ENCODE peak calls at places on chromosomes 13 and 19, in nine cellular contexts. One of them, this sample, is unnamed.

GRCh38 chr13:51025245-51025872 is 85.7 kb downstream of the C13orf42 start:
- DNase-seq in skeletal muscle cell: no peak
- DNase-seq in foreskin fibroblast: no peak
- DNase-seq in hypothalamus: no peak
- DNase-seq in prostate gland: no peak
- DNase-seq in T follicular helper cell: no peak
- DNase-seq in BJ: no peak
- DNase-seq in activated naive CD8-positive, alpha-beta T cell treated with anti-CD3 and anti-CD28 coated beads, Interleukin-2, amount 50 U/mL, for 24 hours: no peak
- DNase-seq in CD8-positive, alpha-beta memory T cell: no peak
- DNase-seq in this sample: no peak

GRCh38 chr13:98665638-98665995 is 86.9 kb downstream of the SLC15A1 start:
- DNase-seq in skeletal muscle cell: no peak
- DNase-seq in foreskin fibroblast: no peak
- DNase-seq in hypothalamus: no peak
- DNase-seq in prostate gland: no peak
- DNase-seq in T follicular helper cell: no peak
- DNase-seq in BJ: no peak
- DNase-seq in activated naive CD8-positive, alpha-beta T cell treated with anti-CD3 and anti-CD28 coated beads, Interleukin-2, amount 50 U/mL, for 24 hours: no peak
- DNase-seq in CD8-positive, alpha-beta memory T cell: no peak
- DNase-seq in this sample: no peak

GRCh38 chr13:79581870-79582315 is 100.9 kb downstream of the NDFIP2 start:
- DNase-seq in skeletal muscle cell: peak
- DNase-seq in foreskin fibroblast: peak
- DNase-seq in hypothalamus: no peak
- DNase-seq in prostate gland: peak
- DNase-seq in T follicular helper cell: no peak
- DNase-seq in BJ: no peak
- DNase-seq in activated naive CD8-positive, alpha-beta T cell treated with anti-CD3 and anti-CD28 coated beads, Interleukin-2, amount 50 U/mL, for 24 hours: no peak
- DNase-seq in CD8-positive, alpha-beta memory T cell: no peak
- DNase-seq in this sample: no peak

GRCh38 chr19:54606891-54607781 is 13.7 kb downstream of the LILRA1 start:
- DNase-seq in skeletal muscle cell: no peak
- DNase-seq in foreskin fibroblast: no peak
- DNase-seq in hypothalamus: no peak
- DNase-seq in prostate gland: no peak
- DNase-seq in T follicular helper cell: no peak
- DNase-seq in BJ: no peak
- DNase-seq in activated naive CD8-positive, alpha-beta T cell treated with anti-CD3 and anti-CD28 coated beads, Interleukin-2, amount 50 U/mL, for 24 hours: no peak
- DNase-seq in CD8-positive, alpha-beta memory T cell: no peak
- DNase-seq in this sample: no peak

GRCh38 chr13:98173431-98173921 is 3.6 kb downstream of the RNF113B start:
- DNase-seq in skeletal muscle cell: peak
- DNase-seq in foreskin fibroblast: peak
- DNase-seq in hypothalamus: no peak
- DNase-seq in prostate gland: peak
- DNase-seq in T follicular helper cell: no peak
- DNase-seq in BJ: peak
- DNase-seq in activated naive CD8-positive, alpha-beta T cell treated with anti-CD3 and anti-CD28 coated beads, Interleukin-2, amount 50 U/mL, for 24 hours: no peak
- DNase-seq in CD8-positive, alpha-beta memory T cell: no peak
- DNase-seq in this sample: no peak

GRCh38 chr19:55703790-55704215 is 28.8 kb downstream of the EPN1 start:
- DNase-seq in skeletal muscle cell: no peak
- DNase-seq in foreskin fibroblast: peak
- DNase-seq in hypothalamus: no peak
- DNase-seq in prostate gland: no peak
- DNase-seq in T follicular helper cell: peak
- DNase-seq in BJ: no peak
- DNase-seq in activated naive CD8-positive, alpha-beta T cell treated with anti-CD3 and anti-CD28 coated beads, Interleukin-2, amount 50 U/mL, for 24 hours: peak
- DNase-seq in CD8-positive, alpha-beta memory T cell: peak
- DNase-seq in this sample: no peak

GRCh38 chr19:42487025-42487797 is 41.1 kb downstream of the CEACAM1 start:
- DNase-seq in skeletal muscle cell: no peak
- DNase-seq in foreskin fibroblast: no peak
- DNase-seq in hypothalamus: no peak
- DNase-seq in prostate gland: no peak
- DNase-seq in T follicular helper cell: no peak
- DNase-seq in BJ: no peak
- DNase-seq in activated naive CD8-positive, alpha-beta T cell treated with anti-CD3 and anti-CD28 coated beads, Interleukin-2, amount 50 U/mL, for 24 hours: no peak
- DNase-seq in CD8-positive, alpha-beta memory T cell: no peak
- DNase-seq in this sample: no peak

GRCh38 chr19:33146209-33146608 is 14.3 kb downstream of the WDR88 start:
- DNase-seq in skeletal muscle cell: no peak
- DNase-seq in foreskin fibroblast: no peak
- DNase-seq in hypothalamus: no peak
- DNase-seq in prostate gland: no peak
- DNase-seq in T follicular helper cell: no peak
- DNase-seq in BJ: no peak
- DNase-seq in activated naive CD8-positive, alpha-beta T cell treated with anti-CD3 and anti-CD28 coated beads, Interleukin-2, amount 50 U/mL, for 24 hours: no peak
- DNase-seq in CD8-positive, alpha-beta memory T cell: no peak
- DNase-seq in this sample: no peak

GRCh38 chr13:61728468-61728867 is 312.8 kb upstream of the PCDH20 start:
- DNase-seq in skeletal muscle cell: peak
- DNase-seq in foreskin fibroblast: no peak
- DNase-seq in hypothalamus: no peak
- DNase-seq in prostate gland: no peak
- DNase-seq in T follicular helper cell: no peak
- DNase-seq in BJ: no peak
- DNase-seq in activated naive CD8-positive, alpha-beta T cell treated with anti-CD3 and anti-CD28 coated beads, Interleukin-2, amount 50 U/mL, for 24 hours: no peak
- DNase-seq in CD8-positive, alpha-beta memory T cell: no peak
- DNase-seq in this sample: no peak

GRCh38 chr19:49488046-49488862 is 846 bp downstream of the RPL13A start:
- DNase-seq in skeletal muscle cell: no peak
- DNase-seq in foreskin fibroblast: peak
- DNase-seq in hypothalamus: no peak
- DNase-seq in prostate gland: no peak
- DNase-seq in T follicular helper cell: no peak
- DNase-seq in BJ: no peak
- DNase-seq in activated naive CD8-positive, alpha-beta T cell treated with anti-CD3 and anti-CD28 coated beads, Interleukin-2, amount 50 U/mL, for 24 hours: no peak
- DNase-seq in CD8-positive, alpha-beta memory T cell: no peak
- DNase-seq in this sample: no peak

GRCh38 chr19:45507864-45508680 is 793 bp downstream of the VASP start:
- DNase-seq in skeletal muscle cell: no peak
- DNase-seq in foreskin fibroblast: peak
- DNase-seq in hypothalamus: no peak
- DNase-seq in prostate gland: peak
- DNase-seq in T follicular helper cell: no peak
- DNase-seq in BJ: no peak
- DNase-seq in activated naive CD8-positive, alpha-beta T cell treated with anti-CD3 and anti-CD28 coated beads, Interleukin-2, amount 50 U/mL, for 24 hours: peak
- DNase-seq in CD8-positive, alpha-beta memory T cell: peak
- DNase-seq in this sample: no peak

GRCh38 chr13:98930014-98930625 is 47.7 kb downstream of the DOCK9 start:
- DNase-seq in skeletal muscle cell: peak
- DNase-seq in foreskin fibroblast: no peak
- DNase-seq in hypothalamus: no peak
- DNase-seq in prostate gland: no peak
- DNase-seq in T follicular helper cell: no peak
- DNase-seq in BJ: no peak
- DNase-seq in activated naive CD8-positive, alpha-beta T cell treated with anti-CD3 and anti-CD28 coated beads, Interleukin-2, amount 50 U/mL, for 24 hours: no peak
- DNase-seq in CD8-positive, alpha-beta memory T cell: no peak
- DNase-seq in this sample: no peak

GRCh38 chr19:29690842-29691241 is 24.2 kb downstream of the C19orf12 start:
- DNase-seq in skeletal muscle cell: no peak
- DNase-seq in foreskin fibroblast: peak
- DNase-seq in hypothalamus: no peak
- DNase-seq in prostate gland: no peak
- DNase-seq in T follicular helper cell: no peak
- DNase-seq in BJ: no peak
- DNase-seq in activated naive CD8-positive, alpha-beta T cell treated with anti-CD3 and anti-CD28 coated beads, Interleukin-2, amount 50 U/mL, for 24 hours: peak
- DNase-seq in CD8-positive, alpha-beta memory T cell: peak
- DNase-seq in this sample: no peak

GRCh38 chr13:94712812-94713555 is 639 bp upstream of the SOX21 start:
- DNase-seq in skeletal muscle cell: peak
- DNase-seq in foreskin fibroblast: peak
- DNase-seq in hypothalamus: no peak
- DNase-seq in prostate gland: peak
- DNase-seq in T follicular helper cell: no peak
- DNase-seq in BJ: peak
- DNase-seq in activated naive CD8-positive, alpha-beta T cell treated with anti-CD3 and anti-CD28 coated beads, Interleukin-2, amount 50 U/mL, for 24 hours: no peak
- DNase-seq in CD8-positive, alpha-beta memory T cell: no peak
- DNase-seq in this sample: no peak

GRCh38 chr19:53915000-53915399 is 5.9 kb downstream of the CACNG7 start:
- DNase-seq in skeletal muscle cell: no peak
- DNase-seq in foreskin fibroblast: no peak
- DNase-seq in hypothalamus: no peak
- DNase-seq in prostate gland: no peak
- DNase-seq in T follicular helper cell: no peak
- DNase-seq in BJ: no peak
- DNase-seq in activated naive CD8-positive, alpha-beta T cell treated with anti-CD3 and anti-CD28 coated beads, Interleukin-2, amount 50 U/mL, for 24 hours: no peak
- DNase-seq in CD8-positive, alpha-beta memory T cell: no peak
- DNase-seq in this sample: no peak

GRCh38 chr13:39159971-39160370 is 121.7 kb downstream of the NHLRC3 start:
- DNase-seq in skeletal muscle cell: no peak
- DNase-seq in foreskin fibroblast: no peak
- DNase-seq in hypothalamus: no peak
- DNase-seq in prostate gland: no peak
- DNase-seq in T follicular helper cell: no peak
- DNase-seq in BJ: no peak
- DNase-seq in activated naive CD8-positive, alpha-beta T cell treated with anti-CD3 and anti-CD28 coated beads, Interleukin-2, amount 50 U/mL, for 24 hours: no peak
- DNase-seq in CD8-positive, alpha-beta memory T cell: no peak
- DNase-seq in this sample: no peak

GRCh38 chr19:54160948-54161347 is 1.4 kb upstream of the LENG1 start:
- DNase-seq in skeletal muscle cell: no peak
- DNase-seq in foreskin fibroblast: no peak
- DNase-seq in hypothalamus: no peak
- DNase-seq in prostate gland: no peak
- DNase-seq in T follicular helper cell: no peak
- DNase-seq in BJ: no peak
- DNase-seq in activated naive CD8-positive, alpha-beta T cell treated with anti-CD3 and anti-CD28 coated beads, Interleukin-2, amount 50 U/mL, for 24 hours: no peak
- DNase-seq in CD8-positive, alpha-beta memory T cell: no peak
- DNase-seq in this sample: no peak

GRCh38 chr13:77300176-77301141 is 26.4 kb downstream of the MYCBP2 start:
- DNase-seq in skeletal muscle cell: peak
- DNase-seq in foreskin fibroblast: peak
- DNase-seq in hypothalamus: no peak
- DNase-seq in prostate gland: no peak
- DNase-seq in T follicular helper cell: no peak
- DNase-seq in BJ: peak
- DNase-seq in activated naive CD8-positive, alpha-beta T cell treated with anti-CD3 and anti-CD28 coated beads, Interleukin-2, amount 50 U/mL, for 24 hours: no peak
- DNase-seq in CD8-positive, alpha-beta memory T cell: no peak
- DNase-seq in this sample: no peak

GRCh38 chr13:113839536-113840204 is 24.2 kb downstream of the GAS6 start:
- DNase-seq in skeletal muscle cell: no peak
- DNase-seq in foreskin fibroblast: no peak
- DNase-seq in hypothalamus: no peak
- DNase-seq in prostate gland: no peak
- DNase-seq in T follicular helper cell: no peak
- DNase-seq in BJ: no peak
- DNase-seq in activated naive CD8-positive, alpha-beta T cell treated with anti-CD3 and anti-CD28 coated beads, Interleukin-2, amount 50 U/mL, for 24 hours: no peak
- DNase-seq in CD8-positive, alpha-beta memory T cell: no peak
- DNase-seq in this sample: no peak

GRCh38 chr19:53885036-53885435 is 3.0 kb downstream of the PRKCG start:
- DNase-seq in skeletal muscle cell: no peak
- DNase-seq in foreskin fibroblast: no peak
- DNase-seq in hypothalamus: no peak
- DNase-seq in prostate gland: no peak
- DNase-seq in T follicular helper cell: no peak
- DNase-seq in BJ: no peak
- DNase-seq in activated naive CD8-positive, alpha-beta T cell treated with anti-CD3 and anti-CD28 coated beads, Interleukin-2, amount 50 U/mL, for 24 hours: no peak
- DNase-seq in CD8-positive, alpha-beta memory T cell: no peak
- DNase-seq in this sample: no peak